ENCODE peak calls at places on chromosome 17, in seven cellular contexts. One of them, this sample, is unnamed.

GRCh38 chr17:60139438-60140285 is 10.1 kb upstream of the CA4 start:
- DNase-seq in esophagus squamous epithelium: no peak
- DNase-seq in breast epithelium: no peak
- DNase-seq in mucosa of descending colon: peak; percentile 85
- DNase-seq in neural progenitor cell: peak; percentile 92
- DNase-seq in cardiac fibroblast: peak; percentile 73
- DNase-seq in RWPE1: peak; percentile 57
- DNase-seq in this sample: no peak

GRCh38 chr17:9755083-9755482 is 36.3 kb downstream of the DHRS7C start:
- DNase-seq in esophagus squamous epithelium: no peak
- DNase-seq in breast epithelium: no peak
- DNase-seq in mucosa of descending colon: no peak
- DNase-seq in neural progenitor cell: no peak
- DNase-seq in cardiac fibroblast: no peak
- DNase-seq in RWPE1: no peak
- DNase-seq in this sample: peak; percentile 6

GRCh38 chr17:12422632-12423031 is 243.1 kb upstream of the MYOCD start:
- DNase-seq in esophagus squamous epithelium: no peak
- DNase-seq in breast epithelium: no peak
- DNase-seq in mucosa of descending colon: peak; percentile 40
- DNase-seq in neural progenitor cell: no peak
- DNase-seq in cardiac fibroblast: no peak
- DNase-seq in RWPE1: no peak
- DNase-seq in this sample: peak; percentile 40

GRCh38 chr17:57114085-57114673 is 29.1 kb downstream of the AKAP1 start:
- DNase-seq in esophagus squamous epithelium: no peak
- DNase-seq in breast epithelium: no peak
- DNase-seq in mucosa of descending colon: peak; percentile 71
- DNase-seq in neural progenitor cell: peak; percentile 63
- DNase-seq in cardiac fibroblast: no peak
- DNase-seq in RWPE1: peak; percentile 48
- DNase-seq in this sample: no peak

GRCh38 chr17:16935786-16936185 is 36.1 kb downstream of the TNFRSF13B start:
- DNase-seq in esophagus squamous epithelium: no peak
- DNase-seq in breast epithelium: no peak
- DNase-seq in mucosa of descending colon: no peak
- DNase-seq in neural progenitor cell: no peak
- DNase-seq in cardiac fibroblast: no peak
- DNase-seq in RWPE1: no peak
- DNase-seq in this sample: no peak

GRCh38 chr17:10739341-10739905 is 9.6 kb upstream of the TMEM220 start:
- DNase-seq in esophagus squamous epithelium: no peak
- DNase-seq in breast epithelium: no peak
- DNase-seq in mucosa of descending colon: no peak
- DNase-seq in neural progenitor cell: no peak
- DNase-seq in cardiac fibroblast: no peak
- DNase-seq in RWPE1: no peak
- DNase-seq in this sample: no peak

GRCh38 chr17:2854662-2855061 is 58.4 kb downstream of the RAP1GAP2 start:
- DNase-seq in esophagus squamous epithelium: no peak
- DNase-seq in breast epithelium: no peak
- DNase-seq in mucosa of descending colon: peak; percentile 43
- DNase-seq in neural progenitor cell: no peak
- DNase-seq in cardiac fibroblast: no peak
- DNase-seq in RWPE1: peak; percentile 41
- DNase-seq in this sample: no peak

GRCh38 chr17:79702550-79703236 is 28.1 kb upstream of the ENPP7 start:
- DNase-seq in esophagus squamous epithelium: no peak
- DNase-seq in breast epithelium: no peak
- DNase-seq in mucosa of descending colon: no peak
- DNase-seq in neural progenitor cell: no peak
- DNase-seq in cardiac fibroblast: no peak
- DNase-seq in RWPE1: no peak
- DNase-seq in this sample: no peak

GRCh38 chr17:51083976-51084375 is 36.7 kb downstream of the SPAG9 start:
- DNase-seq in esophagus squamous epithelium: no peak
- DNase-seq in breast epithelium: no peak
- DNase-seq in mucosa of descending colon: no peak
- DNase-seq in neural progenitor cell: no peak
- DNase-seq in cardiac fibroblast: no peak
- DNase-seq in RWPE1: no peak
- DNase-seq in this sample: no peak

GRCh38 chr17:42806249-42806648 is 7.6 kb downstream of the CNTD1 start:
- DNase-seq in esophagus squamous epithelium: no peak
- DNase-seq in breast epithelium: no peak
- DNase-seq in mucosa of descending colon: no peak
- DNase-seq in neural progenitor cell: no peak
- DNase-seq in cardiac fibroblast: no peak
- DNase-seq in RWPE1: no peak
- DNase-seq in this sample: no peak

GRCh38 chr17:57557363-57557762 is 187.7 kb downstream of the CCDC182 start:
- DNase-seq in esophagus squamous epithelium: no peak
- DNase-seq in breast epithelium: no peak
- DNase-seq in mucosa of descending colon: no peak
- DNase-seq in neural progenitor cell: no peak
- DNase-seq in cardiac fibroblast: no peak
- DNase-seq in RWPE1: no peak
- DNase-seq in this sample: no peak

GRCh38 chr17:627051-627450 is 87.6 kb downstream of the VPS53 start:
- DNase-seq in esophagus squamous epithelium: no peak
- DNase-seq in breast epithelium: no peak
- DNase-seq in mucosa of descending colon: no peak
- DNase-seq in neural progenitor cell: no peak
- DNase-seq in cardiac fibroblast: no peak
- DNase-seq in RWPE1: no peak
- DNase-seq in this sample: no peak
- TF ChIP-seq CTCF in esophagus squamous epithelium: peak; percentile 6
- TF ChIP-seq CTCF in breast epithelium: no peak
- TF ChIP-seq CTCF in mucosa of descending colon: no peak
- TF ChIP-seq CTCF in neural progenitor cell: no peak
- TF ChIP-seq CTCF in cardiac fibroblast: no peak
- TF ChIP-seq CTCF in RWPE1: no peak
- TF ChIP-seq CTCF in this sample: no peak

GRCh38 chr17:39627170-39627716 is 491 bp downstream of the PPP1R1B start:
- DNase-seq in esophagus squamous epithelium: no peak
- DNase-seq in breast epithelium: no peak
- DNase-seq in mucosa of descending colon: peak; percentile 57
- DNase-seq in neural progenitor cell: peak; percentile 54
- DNase-seq in cardiac fibroblast: no peak
- DNase-seq in RWPE1: no peak
- DNase-seq in this sample: no peak

GRCh38 chr17:39629494-39629880 is 2.7 kb downstream of the PPP1R1B start:
- DNase-seq in esophagus squamous epithelium: no peak
- DNase-seq in breast epithelium: no peak
- DNase-seq in mucosa of descending colon: peak; percentile 80
- DNase-seq in neural progenitor cell: no peak
- DNase-seq in cardiac fibroblast: no peak
- DNase-seq in RWPE1: no peak
- DNase-seq in this sample: no peak

GRCh38 chr17:39629894-39630293 is 3.1 kb downstream of the PPP1R1B start:
- DNase-seq in esophagus squamous epithelium: no peak
- DNase-seq in breast epithelium: no peak
- DNase-seq in mucosa of descending colon: no peak
- DNase-seq in neural progenitor cell: no peak
- DNase-seq in cardiac fibroblast: no peak
- DNase-seq in RWPE1: no peak
- DNase-seq in this sample: no peak

GRCh38 chr17:39627717-39628516 is 1.2 kb downstream of the PPP1R1B start:
- DNase-seq in esophagus squamous epithelium: no peak
- DNase-seq in breast epithelium: no peak
- DNase-seq in mucosa of descending colon: peak; percentile 78
- DNase-seq in neural progenitor cell: peak; percentile 46
- DNase-seq in cardiac fibroblast: no peak
- DNase-seq in RWPE1: no peak
- DNase-seq in this sample: no peak

DNA sequence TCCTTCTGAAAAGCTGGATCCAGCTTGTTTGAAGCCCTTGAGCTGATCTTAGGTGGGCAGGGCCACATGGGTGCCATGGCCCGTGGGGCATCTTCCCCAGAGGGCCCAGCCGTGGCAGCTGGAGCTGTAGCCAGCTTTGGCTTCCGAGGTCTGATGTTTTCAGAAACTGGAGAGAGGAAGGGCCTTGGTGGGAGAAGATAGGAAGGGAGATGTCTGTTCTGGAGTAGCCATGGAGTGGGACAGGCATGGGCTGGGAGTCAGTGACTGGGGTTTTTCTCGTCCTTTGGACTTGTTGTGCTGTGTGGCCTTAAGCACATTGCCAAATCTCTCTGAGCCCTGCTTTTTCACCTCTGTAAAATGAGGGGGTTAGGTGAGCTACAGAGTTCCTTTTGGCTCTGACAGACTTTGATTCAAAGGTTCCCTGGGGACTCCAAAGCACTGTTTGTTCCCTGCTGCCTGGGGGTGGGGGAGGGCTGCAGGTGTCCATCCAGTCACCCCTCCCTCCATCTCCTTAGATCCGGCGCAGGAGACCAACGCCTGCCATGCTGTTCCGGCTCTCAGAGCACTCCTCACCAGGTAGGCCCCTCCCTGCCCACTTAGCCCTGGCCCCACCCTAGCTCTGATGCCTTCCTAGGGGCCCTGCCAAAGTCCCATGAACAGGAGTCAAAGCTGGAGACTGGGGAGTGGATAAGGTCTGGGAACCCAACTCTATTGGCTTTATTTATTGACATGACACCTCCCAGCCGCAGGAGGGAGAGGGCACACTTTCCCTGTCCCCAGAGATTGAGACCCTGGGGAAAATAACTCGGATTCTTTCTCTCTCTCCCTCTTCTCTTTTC is 2.1 kb downstream of the PPP1R1B start:
- DNase-seq in esophagus squamous epithelium: no peak
- DNase-seq in breast epithelium: no peak
- DNase-seq in mucosa of descending colon: peak; percentile 87
- DNase-seq in neural progenitor cell: no peak
- DNase-seq in cardiac fibroblast: no peak
- DNase-seq in RWPE1: no peak
- DNase-seq in this sample: no peak
- TF ChIP-seq CTCF in esophagus squamous epithelium: no peak
- TF ChIP-seq CTCF in breast epithelium: no peak
- TF ChIP-seq CTCF in mucosa of descending colon: no peak
- TF ChIP-seq CTCF in neural progenitor cell: no peak
- TF ChIP-seq CTCF in cardiac fibroblast: no peak
- TF ChIP-seq CTCF in RWPE1: no peak
- TF ChIP-seq CTCF in this sample: no peak

DNA sequence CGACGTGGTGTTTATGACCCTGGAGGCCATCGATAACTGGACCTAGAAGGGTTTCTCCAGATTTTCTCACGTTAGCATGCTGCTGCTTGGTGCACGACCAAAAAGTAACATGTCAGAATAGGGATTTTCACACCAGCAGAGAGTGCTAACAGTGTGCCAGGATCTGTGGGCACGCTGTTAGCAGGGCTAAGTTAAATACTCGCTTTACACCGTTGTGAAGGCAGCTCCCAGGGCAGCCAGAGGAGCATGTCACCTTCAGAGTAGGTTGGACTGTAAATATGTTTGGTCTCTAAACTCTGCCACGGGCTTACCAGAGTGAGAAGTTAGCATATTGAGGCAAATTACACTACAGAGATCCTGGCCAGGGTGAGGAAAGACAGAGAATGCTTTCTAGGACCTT is 113.2 kb upstream of the TBX2 start:
- DNase-seq in esophagus squamous epithelium: no peak
- DNase-seq in breast epithelium: no peak
- DNase-seq in mucosa of descending colon: no peak
- DNase-seq in neural progenitor cell: no peak
- DNase-seq in cardiac fibroblast: no peak
- DNase-seq in RWPE1: no peak
- DNase-seq in this sample: no peak
- TF ChIP-seq CTCF in esophagus squamous epithelium: no peak
- TF ChIP-seq CTCF in breast epithelium: no peak
- TF ChIP-seq CTCF in mucosa of descending colon: no peak
- TF ChIP-seq CTCF in neural progenitor cell: no peak
- TF ChIP-seq CTCF in cardiac fibroblast: no peak
- TF ChIP-seq CTCF in RWPE1: no peak
- TF ChIP-seq CTCF in this sample: no peak

GRCh38 chr17:7328009-7328408 is 1.1 kb downstream of the NEURL4 start:
- DNase-seq in esophagus squamous epithelium: no peak
- DNase-seq in breast epithelium: no peak
- DNase-seq in mucosa of descending colon: no peak
- DNase-seq in neural progenitor cell: no peak
- DNase-seq in cardiac fibroblast: no peak
- DNase-seq in RWPE1: no peak
- DNase-seq in this sample: no peak

GRCh38 chr17:7329360-7330098 is 394 bp upstream of the NEURL4 start:
- DNase-seq in esophagus squamous epithelium: peak; percentile 94
- DNase-seq in breast epithelium: peak; percentile 98
- DNase-seq in mucosa of descending colon: peak; percentile 98
- DNase-seq in neural progenitor cell: peak; percentile 99
- DNase-seq in cardiac fibroblast: peak; percentile 100
- DNase-seq in RWPE1: peak; percentile 98
- DNase-seq in this sample: peak; percentile 97

GRCh38 chr17:7327501-7327900 is 1.6 kb downstream of the NEURL4 start:
- DNase-seq in esophagus squamous epithelium: no peak
- DNase-seq in breast epithelium: no peak
- DNase-seq in mucosa of descending colon: no peak
- DNase-seq in neural progenitor cell: no peak
- DNase-seq in cardiac fibroblast: no peak
- DNase-seq in RWPE1: no peak
- DNase-seq in this sample: no peak

GRCh38 chr17:7330099-7331015 is 1.2 kb upstream of the NEURL4 start:
- DNase-seq in esophagus squamous epithelium: no peak
- DNase-seq in breast epithelium: peak; percentile 67
- DNase-seq in mucosa of descending colon: peak; percentile 85
- DNase-seq in neural progenitor cell: peak; percentile 92
- DNase-seq in cardiac fibroblast: peak; percentile 77
- DNase-seq in RWPE1: peak; percentile 94
- DNase-seq in this sample: no peak

DNA sequence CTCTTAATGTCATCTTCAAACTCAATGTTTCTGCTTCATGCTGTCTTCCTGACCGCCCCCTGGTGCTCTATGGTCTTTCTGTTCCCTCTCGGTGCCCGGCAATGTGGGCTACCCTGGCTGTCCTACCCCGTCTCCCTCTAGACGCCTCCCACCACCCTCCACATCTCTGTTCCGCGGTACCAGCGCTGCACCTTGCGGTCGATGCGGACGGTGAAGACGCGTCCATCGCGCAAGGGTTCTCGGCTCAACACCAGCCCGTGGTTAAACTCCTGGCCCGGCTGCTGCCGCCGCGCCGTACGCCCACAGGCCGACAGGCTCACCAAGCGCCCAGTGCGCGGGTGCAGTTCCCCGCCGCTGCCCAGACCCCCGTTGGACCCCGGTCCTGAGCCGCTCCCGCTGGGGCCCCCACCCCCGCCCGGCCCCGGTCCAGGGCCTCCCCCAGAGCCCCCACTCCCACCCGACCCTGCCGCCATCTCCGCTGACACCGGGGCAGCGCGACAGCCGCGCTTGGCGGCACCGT is at the start of gene NEURL4:
- DNase-seq in esophagus squamous epithelium: no peak
- DNase-seq in breast epithelium: no peak
- DNase-seq in mucosa of descending colon: no peak
- DNase-seq in neural progenitor cell: no peak
- DNase-seq in cardiac fibroblast: no peak
- DNase-seq in RWPE1: peak; percentile 34
- DNase-seq in this sample: no peak
- TF ChIP-seq CTCF in esophagus squamous epithelium: no peak
- TF ChIP-seq CTCF in breast epithelium: no peak
- TF ChIP-seq CTCF in mucosa of descending colon: no peak
- TF ChIP-seq CTCF in neural progenitor cell: no peak
- TF ChIP-seq CTCF in cardiac fibroblast: no peak
- TF ChIP-seq CTCF in RWPE1: no peak
- TF ChIP-seq CTCF in this sample: no peak

This sample was measured in LNCaP clone FGC.